ENCODE peak calls at places on chromosomes 5 and 9, in ten cellular contexts. M is suprapubic skin, U is H1, Y is tibial nerve, K is stomach, V is sigmoid colon, G is K562, N is ovary, T is transverse colon, R is HepG2. X is an unnamed sample. For H3K36me3 and H3K4me1, the result is how much of the 10 kb centered on the place peaks cover.

GRCh38 chr9:124835026-124835501 is 18.2 kb upstream of the WDR38 start:
- DNase-seq in G (no peak), T (peak), R (peak), N (peak), V (peak), Y (peak), K (peak), M (no peak), U (no peak), X (peak)

GRCh38 chr5:179758905-179759304 is 26.3 kb downstream of the MAML1 start:
- DNase-seq in U (no peak), T (no peak), V (no peak), R (no peak), N (no peak), Y (no peak), G (no peak), K (no peak), M (no peak), X (no peak)

GRCh38 chr5:179905144-179905526 is 2.6 kb downstream of the TBC1D9B start:
- DNase-seq in Y (no peak), V (no peak), K (no peak), M (no peak), U (no peak), G (no peak), T (no peak), N (no peak), R (no peak), X (no peak)

GRCh38 chr9:6184749-6185645 is 30.6 kb upstream of the IL33 start:
- DNase-seq in N (no peak), T (no peak), R (no peak), K (peak), V (no peak), G (no peak), U (no peak), Y (peak), M (no peak), X (no peak)

GRCh38 chr5:112973904-112974303 is 2.7 kb upstream of the DCP2 start:
- DNase-seq in R (no peak), M (no peak), Y (no peak), T (no peak), V (no peak), G (peak), K (no peak), N (no peak), U (no peak), X (no peak)

GRCh38 chr5:55994502-55994997 is at the start of gene IL6ST:
- DNase-seq in M (peak), K (peak), R (peak), T (peak), N (no peak), G (no peak), V (no peak), Y (peak), U (no peak), X (no peak)

GRCh38 chr5:109612278-109612905 is 77.3 kb upstream of the MAN2A1 start:
- DNase-seq in N (no peak), Y (no peak), R (no peak), V (no peak), G (no peak), T (no peak), M (no peak), U (no peak), K (no peak), X (no peak)

GRCh38 chr5:95583992-95584391 is 29.1 kb downstream of the ARSK start:
- DNase-seq in V (no peak), T (no peak), U (no peak), G (no peak), Y (no peak), N (no peak), K (no peak), R (no peak), M (no peak), X (no peak)

GRCh38 chr9:93814561-93814960 is 140.6 kb downstream of the BARX1 start:
- DNase-seq in T (no peak), R (no peak), U (peak), Y (no peak), M (peak), V (no peak), K (no peak), G (no peak), N (no peak), X (no peak)

GRCh38 chr9:36207016-36207415 is 16.3 kb downstream of the CLTA start:
- DNase-seq in V (peak), R (no peak), U (no peak), M (no peak), T (no peak), G (no peak), K (no peak), N (no peak), Y (no peak), X (no peak)

GRCh38 chr5:8633706-8634105 is 764.8 kb downstream of the MTRR start:
- DNase-seq in U (no peak), Y (no peak), V (no peak), N (no peak), R (no peak), G (no peak), T (no peak), M (no peak), K (no peak), X (no peak)

GRCh38 chr5:141077826-141078225 is 16.6 kb upstream of the PCDHB2 start:
- DNase-seq in R (no peak), T (no peak), G (no peak), V (no peak), N (no peak), Y (no peak), M (no peak), K (no peak), U (no peak), X (no peak)

GRCh38 chr5:53335115-53335514 is 145.3 kb upstream of the FST start:
- DNase-seq in U (no peak), Y (no peak), G (no peak), M (no peak), R (no peak), N (no peak), V (no peak), K (no peak), T (no peak), X (peak)

GRCh38 chr5:147935032-147935431 is 28.7 kb upstream of the C5orf46 start:
- DNase-seq in U (no peak), T (no peak), R (peak), G (no peak), M (no peak), Y (peak), N (no peak), K (no peak), V (no peak), X (no peak)

GRCh38 chr5:172749881-172750608 is 20.9 kb downstream of the DUSP1 start:
- DNase-seq in M (no peak), U (no peak), N (peak), T (peak), V (peak), K (no peak), Y (no peak), R (no peak), G (no peak), X (peak)

GRCh38 chr9:15426019-15426418 is 3.3 kb downstream of the SNAPC3 start:
- DNase-seq in U (no peak), K (no peak), Y (no peak), T (no peak), N (no peak), G (no peak), V (no peak), M (no peak), R (no peak), X (no peak)
- H3K36me3 ChIP-seq in U (under half), K (under half), Y (under half), T (under half), N (under half), G (half or more), V (under half), M (under half), R (under half), X (under half)

DNA sequence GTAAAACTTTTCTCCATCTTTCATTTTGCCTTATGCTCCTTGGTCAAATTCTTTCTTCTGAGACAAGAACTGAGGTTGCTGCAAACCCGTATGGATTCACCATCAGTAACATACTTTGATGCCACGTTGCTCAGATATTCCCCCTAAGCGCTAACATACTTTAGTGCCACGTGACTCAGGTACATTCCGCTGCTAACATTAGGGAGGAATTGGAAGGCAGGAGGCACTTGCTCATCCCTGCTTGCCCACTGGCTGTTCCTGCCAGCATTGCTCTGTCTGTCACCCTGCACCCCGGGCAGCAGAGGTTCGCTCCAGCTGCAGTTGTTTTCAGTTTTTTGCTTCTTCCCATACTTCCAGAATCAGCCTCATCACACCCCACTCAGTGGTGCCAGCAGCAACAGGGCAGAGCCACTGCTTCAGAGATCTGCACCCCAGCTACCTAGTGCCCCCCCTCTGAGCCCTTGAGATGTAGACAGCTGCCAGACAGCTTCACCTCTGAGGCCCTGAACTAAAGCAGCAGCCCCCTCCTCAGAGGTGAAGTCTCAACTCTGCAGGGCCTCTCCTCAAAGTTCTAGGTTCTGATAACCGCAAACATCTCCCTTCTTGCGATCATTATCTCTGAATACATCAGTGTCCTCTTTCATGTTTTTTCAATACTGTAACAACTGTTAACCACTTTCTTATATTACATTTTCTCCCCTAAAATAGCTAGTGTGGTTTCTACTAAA is 228.0 kb upstream of the KIF2A start:
- DNase-seq in V (no peak), R (no peak), U (no peak), G (no peak), K (no peak), Y (no peak), N (no peak), T (no peak), M (no peak), X (no peak)
- H3K4me1 ChIP-seq in V (under half), R (under half), U (under half), G (under half), K (under half), Y (under half), N (under half), T (under half), M (under half), X (under half)

GRCh38 chr9:127858041-127858512 is 3.6 kb upstream of the ENG start:
- DNase-seq in R (no peak), K (no peak), N (peak), U (no peak), Y (no peak), T (no peak), V (no peak), M (peak), G (no peak), X (peak)

GRCh38 chr9:127863179-127863578 is 8.7 kb upstream of the ENG start:
- DNase-seq in U (no peak), N (no peak), V (no peak), R (no peak), K (no peak), G (no peak), Y (no peak), T (no peak), M (no peak), X (no peak)

GRCh38 chr9:127862075-127863011 is 7.9 kb upstream of the ENG start:
- DNase-seq in R (no peak), U (no peak), G (peak), T (peak), V (peak), Y (peak), M (peak), N (peak), K (peak), X (peak)

GRCh38 chr9:127860779-127861178 is 6.3 kb upstream of the ENG start:
- DNase-seq in T (no peak), M (no peak), R (no peak), K (no peak), Y (no peak), U (no peak), V (no peak), N (no peak), G (no peak), X (no peak)

GRCh38 chr9:127860260-127860659 is 5.8 kb upstream of the ENG start:
- DNase-seq in U (no peak), G (no peak), T (no peak), Y (no peak), R (no peak), N (peak), V (no peak), K (no peak), M (no peak), X (no peak)
- TF ChIP-seq EP300 in U (no peak), G (no peak), T (no peak), Y (no peak), R (no peak), N (no peak), V (no peak), K (no peak), M (no peak), X (no peak)

DNA sequence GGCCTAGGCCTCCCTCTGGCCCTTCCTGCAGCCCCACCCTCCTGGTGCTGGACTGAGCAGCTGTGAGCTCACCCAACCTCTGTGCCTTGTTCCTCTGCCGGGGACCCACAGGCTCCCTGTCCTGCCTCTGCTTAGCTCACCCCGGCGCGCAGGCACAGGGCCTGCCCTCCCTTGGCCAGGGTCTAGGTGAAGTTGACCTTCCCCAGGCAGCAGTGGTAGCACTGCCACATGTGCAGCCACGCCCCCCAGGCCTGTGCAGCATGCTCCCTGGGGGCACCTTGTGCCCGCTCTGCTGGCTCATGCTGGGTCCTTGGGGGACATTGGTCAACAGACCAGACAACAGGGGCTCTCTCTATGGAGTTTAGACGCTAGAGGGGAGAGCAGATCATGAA is 18.1 kb downstream of the TRIP13 start:
- DNase-seq in N (no peak), G (no peak), V (no peak), Y (no peak), U (no peak), K (no peak), R (no peak), T (no peak), M (no peak), X (no peak)
- H3K36me3 ChIP-seq in N (under half), G (half or more), V (under half), Y (under half), U (under half), K (under half), R (half or more), T (under half), M (under half), X (under half)

DNA sequence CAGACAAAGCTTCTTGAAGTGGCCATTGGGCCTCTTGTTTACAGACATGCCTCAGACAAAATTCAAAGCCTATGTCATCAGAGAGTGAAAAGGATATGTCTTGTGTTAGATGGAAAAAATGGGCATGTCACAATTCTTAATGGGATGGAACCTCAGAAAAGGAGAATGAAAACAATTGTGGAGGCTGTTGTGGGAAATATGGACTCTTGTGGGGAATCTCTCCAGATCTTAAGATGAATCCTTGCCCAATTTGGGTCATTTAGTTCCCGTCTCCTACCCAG is 19.5 kb downstream of the SLC22A5 start:
- DNase-seq in Y (no peak), R (no peak), K (no peak), M (no peak), G (no peak), U (no peak), T (no peak), N (no peak), V (no peak), X (no peak)
- H3K4me1 ChIP-seq in Y (under half), R (under half), K (half or more), M (half or more), G (under half), U (under half), T (under half), N (under half), V (half or more), X (under half)

X was measured in upper lobe of left lung.